ENCODE peak calls at places on chromosomes 4 and X, in seven cellular contexts. One of them, this sample, is unnamed.
A peak's percentile ranks its signal among the peaks of the same experiment; 100 is the strongest.

GRCh38 chrX:63979480-63979879 is 194.5 kb upstream of the ARHGEF9 start:
- DNase-seq in effector memory CD8-positive, alpha-beta T cell: no peak
- DNase-seq in A172: no peak
- DNase-seq in brain microvascular endothelial cell: no peak
- DNase-seq in AG09309: no peak
- DNase-seq in stimulated activated CD4-positive, alpha-beta T cell treated with anti-CD3 and anti-CD28 coated beads, Interleukin-4, amount 100 ng/mL, for 48 hours: no peak
- DNase-seq in C1 segment of cervical spinal cord: no peak
- DNase-seq in this sample: no peak

GRCh38 chr4:63553123-63553522 is 856.1 kb downstream of the TECRL start:
- DNase-seq in effector memory CD8-positive, alpha-beta T cell: no peak
- DNase-seq in A172: no peak
- DNase-seq in brain microvascular endothelial cell: no peak
- DNase-seq in AG09309: no peak
- DNase-seq in stimulated activated CD4-positive, alpha-beta T cell treated with anti-CD3 and anti-CD28 coated beads, Interleukin-4, amount 100 ng/mL, for 48 hours: no peak
- DNase-seq in C1 segment of cervical spinal cord: no peak
- DNase-seq in this sample: no peak

GRCh38 chrX:31988975-31989374 is 917.1 kb upstream of the FTHL17 start:
- DNase-seq in effector memory CD8-positive, alpha-beta T cell: no peak
- DNase-seq in A172: no peak
- DNase-seq in brain microvascular endothelial cell: no peak
- DNase-seq in AG09309: no peak
- DNase-seq in stimulated activated CD4-positive, alpha-beta T cell treated with anti-CD3 and anti-CD28 coated beads, Interleukin-4, amount 100 ng/mL, for 48 hours: no peak
- DNase-seq in C1 segment of cervical spinal cord: no peak
- DNase-seq in this sample: no peak

GRCh38 chrX:13215729-13216128 is 104.1 kb downstream of the ATXN3L start:
- DNase-seq in effector memory CD8-positive, alpha-beta T cell: no peak
- DNase-seq in A172: no peak
- DNase-seq in brain microvascular endothelial cell: no peak
- DNase-seq in AG09309: no peak
- DNase-seq in stimulated activated CD4-positive, alpha-beta T cell treated with anti-CD3 and anti-CD28 coated beads, Interleukin-4, amount 100 ng/mL, for 48 hours: no peak
- DNase-seq in C1 segment of cervical spinal cord: no peak
- DNase-seq in this sample: no peak

GRCh38 chrX:12868747-12869146 is 1.9 kb downstream of the TLR7 start:
- DNase-seq in effector memory CD8-positive, alpha-beta T cell: no peak
- DNase-seq in A172: no peak
- DNase-seq in brain microvascular endothelial cell: no peak
- DNase-seq in AG09309: no peak
- DNase-seq in stimulated activated CD4-positive, alpha-beta T cell treated with anti-CD3 and anti-CD28 coated beads, Interleukin-4, amount 100 ng/mL, for 48 hours: no peak
- DNase-seq in C1 segment of cervical spinal cord: no peak
- DNase-seq in this sample: no peak

GRCh38 chr4:123659759-123660158 is 263.2 kb downstream of the SPRY1 start:
- DNase-seq in effector memory CD8-positive, alpha-beta T cell: no peak
- DNase-seq in A172: no peak
- DNase-seq in brain microvascular endothelial cell: no peak
- DNase-seq in AG09309: no peak
- DNase-seq in stimulated activated CD4-positive, alpha-beta T cell treated with anti-CD3 and anti-CD28 coated beads, Interleukin-4, amount 100 ng/mL, for 48 hours: no peak
- DNase-seq in C1 segment of cervical spinal cord: no peak
- DNase-seq in this sample: no peak

GRCh38 chr4:115159141-115159540 is 45.7 kb upstream of the NDST4 start:
- DNase-seq in effector memory CD8-positive, alpha-beta T cell: no peak
- DNase-seq in A172: peak; percentile 52
- DNase-seq in brain microvascular endothelial cell: no peak
- DNase-seq in AG09309: no peak
- DNase-seq in stimulated activated CD4-positive, alpha-beta T cell treated with anti-CD3 and anti-CD28 coated beads, Interleukin-4, amount 100 ng/mL, for 48 hours: no peak
- DNase-seq in C1 segment of cervical spinal cord: no peak
- DNase-seq in this sample: no peak

GRCh38 chr4:98125585-98125984 is 17.7 kb downstream of the STPG2 start:
- DNase-seq in effector memory CD8-positive, alpha-beta T cell: no peak
- DNase-seq in A172: no peak
- DNase-seq in brain microvascular endothelial cell: no peak
- DNase-seq in AG09309: no peak
- DNase-seq in stimulated activated CD4-positive, alpha-beta T cell treated with anti-CD3 and anti-CD28 coated beads, Interleukin-4, amount 100 ng/mL, for 48 hours: no peak
- DNase-seq in C1 segment of cervical spinal cord: no peak
- DNase-seq in this sample: no peak

GRCh38 chr4:52931238-52931637 is 69.1 kb downstream of the RASL11B start:
- DNase-seq in effector memory CD8-positive, alpha-beta T cell: no peak
- DNase-seq in A172: no peak
- DNase-seq in brain microvascular endothelial cell: no peak
- DNase-seq in AG09309: no peak
- DNase-seq in stimulated activated CD4-positive, alpha-beta T cell treated with anti-CD3 and anti-CD28 coated beads, Interleukin-4, amount 100 ng/mL, for 48 hours: no peak
- DNase-seq in C1 segment of cervical spinal cord: no peak
- DNase-seq in this sample: no peak

GRCh38 chr4:6972911-6973310 is 63.3 kb downstream of the TBC1D14 start:
- DNase-seq in effector memory CD8-positive, alpha-beta T cell: no peak
- DNase-seq in A172: no peak
- DNase-seq in brain microvascular endothelial cell: peak; percentile 6
- DNase-seq in AG09309: no peak
- DNase-seq in stimulated activated CD4-positive, alpha-beta T cell treated with anti-CD3 and anti-CD28 coated beads, Interleukin-4, amount 100 ng/mL, for 48 hours: no peak
- DNase-seq in C1 segment of cervical spinal cord: no peak
- DNase-seq in this sample: no peak

GRCh38 chr4:177442623-177443155 is 452 bp upstream of the AGA start:
- DNase-seq in effector memory CD8-positive, alpha-beta T cell: no peak
- DNase-seq in A172: peak; percentile 23
- DNase-seq in brain microvascular endothelial cell: no peak
- DNase-seq in AG09309: no peak
- DNase-seq in stimulated activated CD4-positive, alpha-beta T cell treated with anti-CD3 and anti-CD28 coated beads, Interleukin-4, amount 100 ng/mL, for 48 hours: no peak
- DNase-seq in C1 segment of cervical spinal cord: no peak
- DNase-seq in this sample: no peak

GRCh38 chr4:78002260-78002659 is 54.9 kb upstream of the FRAS1 start:
- DNase-seq in effector memory CD8-positive, alpha-beta T cell: no peak
- DNase-seq in A172: no peak
- DNase-seq in brain microvascular endothelial cell: peak; percentile 5
- DNase-seq in AG09309: no peak
- DNase-seq in stimulated activated CD4-positive, alpha-beta T cell treated with anti-CD3 and anti-CD28 coated beads, Interleukin-4, amount 100 ng/mL, for 48 hours: no peak
- DNase-seq in C1 segment of cervical spinal cord: no peak
- DNase-seq in this sample: no peak

GRCh38 chr4:1775731-1776500 is 17.2 kb upstream of the FGFR3 start:
- DNase-seq in effector memory CD8-positive, alpha-beta T cell: no peak
- DNase-seq in A172: peak; percentile 16
- DNase-seq in brain microvascular endothelial cell: no peak
- DNase-seq in AG09309: no peak
- DNase-seq in stimulated activated CD4-positive, alpha-beta T cell treated with anti-CD3 and anti-CD28 coated beads, Interleukin-4, amount 100 ng/mL, for 48 hours: no peak
- DNase-seq in C1 segment of cervical spinal cord: peak; percentile 73
- DNase-seq in this sample: no peak

GRCh38 chr4:177281544-177281943 is 28.1 kb upstream of the NEIL3 start:
- DNase-seq in effector memory CD8-positive, alpha-beta T cell: no peak
- DNase-seq in A172: no peak
- DNase-seq in brain microvascular endothelial cell: no peak
- DNase-seq in AG09309: no peak
- DNase-seq in stimulated activated CD4-positive, alpha-beta T cell treated with anti-CD3 and anti-CD28 coated beads, Interleukin-4, amount 100 ng/mL, for 48 hours: no peak
- DNase-seq in C1 segment of cervical spinal cord: no peak
- DNase-seq in this sample: no peak